ENCODE peak calls at places on chromosomes 4 and X, in four cellular contexts. One of them, this sample, is unnamed.

GRCh38 chrX:130994671-130995070 is 63.5 kb upstream of the ARHGAP36 start:
- DNase-seq in HepG2: no peak
- DNase-seq in HCT116: no peak
- DNase-seq in K562: peak; percentile 28
- DNase-seq in this sample: no peak

GRCh38 chr4:159296061-159296460 is 193.2 kb downstream of the RAPGEF2 start:
- DNase-seq in HepG2: peak; percentile 22
- DNase-seq in HCT116: no peak
- DNase-seq in K562: no peak
- DNase-seq in this sample: no peak

GRCh38 chr4:138428611-138429010 is 186.5 kb upstream of the SLC7A11 start:
- DNase-seq in HepG2: no peak
- DNase-seq in HCT116: no peak
- DNase-seq in K562: no peak
- DNase-seq in this sample: no peak

GRCh38 chr4:16024009-16024408 is 59.8 kb downstream of the PROM1 start:
- DNase-seq in HepG2: no peak
- DNase-seq in HCT116: no peak
- DNase-seq in K562: no peak
- DNase-seq in this sample: no peak

GRCh38 chrX:109997786-109998452 is 5.0 kb upstream of the TMEM164 start:
- DNase-seq in HepG2: no peak
- DNase-seq in HCT116: no peak
- DNase-seq in K562: no peak
- DNase-seq in this sample: no peak

GRCh38 chr4:158808399-158808798 is 39.6 kb downstream of the FNIP2 start:
- DNase-seq in HepG2: no peak
- DNase-seq in HCT116: no peak
- DNase-seq in K562: no peak
- DNase-seq in this sample: no peak

GRCh38 chr4:2084316-2084715 is 25.2 kb downstream of the NAT8L start:
- DNase-seq in HepG2: no peak
- DNase-seq in HCT116: no peak
- DNase-seq in K562: no peak
- DNase-seq in this sample: no peak

GRCh38 chrX:17174671-17175070 is 200.3 kb upstream of the NHS start:
- DNase-seq in HepG2: no peak
- DNase-seq in HCT116: no peak
- DNase-seq in K562: no peak
- DNase-seq in this sample: no peak

GRCh38 chrX:151176351-151176750 is at the start of gene GPR50:
- DNase-seq in HepG2: no peak
- DNase-seq in HCT116: no peak
- DNase-seq in K562: no peak
- DNase-seq in this sample: no peak

GRCh38 chr4:156496797-156497196 is 474.8 kb downstream of the PDGFC start:
- DNase-seq in HepG2: no peak
- DNase-seq in HCT116: no peak
- DNase-seq in K562: no peak
- DNase-seq in this sample: no peak

GRCh38 chr4:183011213-183011907 is 87.7 kb upstream of the WWC2 start:
- DNase-seq in HepG2: no peak
- DNase-seq in HCT116: no peak
- DNase-seq in K562: peak; percentile 29
- DNase-seq in this sample: no peak

GRCh38 chr4:98536631-98537030 is 121.8 kb downstream of the TSPAN5 start:
- DNase-seq in HepG2: no peak
- DNase-seq in HCT116: no peak
- DNase-seq in K562: no peak
- DNase-seq in this sample: no peak

GRCh38 chrX:12469296-12469695 is 321.9 kb upstream of the PRPS2 start:
- DNase-seq in HepG2: no peak
- DNase-seq in HCT116: no peak
- DNase-seq in K562: no peak
- DNase-seq in this sample: no peak

GRCh38 chr4:168863719-168864632 is 146.1 kb downstream of the CBR4 start:
- DNase-seq in HepG2: no peak
- DNase-seq in HCT116: no peak
- DNase-seq in K562: no peak
- DNase-seq in this sample: no peak

GRCh38 chrX:107678957-107679740 is 50.8 kb downstream of the PRPS1 start:
- DNase-seq in HepG2: no peak
- DNase-seq in HCT116: no peak
- DNase-seq in K562: peak; percentile 20
- DNase-seq in this sample: no peak

GRCh38 chrX:41095962-41096955 is 11.0 kb downstream of the USP9X start:
- DNase-seq in HepG2: no peak
- DNase-seq in HCT116: no peak
- DNase-seq in K562: no peak
- DNase-seq in this sample: no peak

GRCh38 chrX:110734894-110735541 is 60.6 kb downstream of the CHRDL1 start:
- DNase-seq in HepG2: no peak
- DNase-seq in HCT116: no peak
- DNase-seq in K562: no peak
- DNase-seq in this sample: no peak

GRCh38 chr4:533318-534100 is 34.5 kb downstream of the PIGG start:
- DNase-seq in HepG2: no peak
- DNase-seq in HCT116: no peak
- DNase-seq in K562: no peak
- DNase-seq in this sample: no peak

GRCh38 chr4:7197910-7198309 is 5.6 kb downstream of the SORCS2 start:
- DNase-seq in HepG2: no peak
- DNase-seq in HCT116: no peak
- DNase-seq in K562: no peak
- DNase-seq in this sample: no peak

GRCh38 chr4:153083447-153083921 is 120.8 kb upstream of the TRIM2 start:
- DNase-seq in HepG2: peak; percentile 72
- DNase-seq in HCT116: peak; percentile 69
- DNase-seq in K562: peak; percentile 62
- DNase-seq in this sample: peak; percentile 42

GRCh38 chrX:152904151-152905080 is 6.5 kb downstream of the ZNF185 start:
- DNase-seq in HepG2: no peak
- DNase-seq in HCT116: no peak
- DNase-seq in K562: peak; percentile 76
- DNase-seq in this sample: no peak

GRCh38 chr4:186839122-186840037 is 115.7 kb upstream of the FAT1 start:
- DNase-seq in HepG2: no peak
- DNase-seq in HCT116: no peak
- DNase-seq in K562: peak; percentile 55
- DNase-seq in this sample: no peak

GRCh38 chrX:46561931-46562721 is 11.4 kb upstream of the CHST7 start:
- DNase-seq in HepG2: no peak
- DNase-seq in HCT116: no peak
- DNase-seq in K562: no peak
- DNase-seq in this sample: no peak

GRCh38 chr4:94957030-94957429 is 199.3 kb downstream of the BMPR1B start:
- DNase-seq in HepG2: no peak
- DNase-seq in HCT116: no peak
- DNase-seq in K562: no peak
- DNase-seq in this sample: no peak

GRCh38 chrX:85326234-85327059 is 53.0 kb downstream of the POF1B start:
- DNase-seq in HepG2: no peak
- DNase-seq in HCT116: no peak
- DNase-seq in K562: no peak
- DNase-seq in this sample: no peak

GRCh38 chr4:176601156-176601555 is 191.6 kb downstream of the VEGFC start:
- DNase-seq in HepG2: no peak
- DNase-seq in HCT116: no peak
- DNase-seq in K562: no peak
- DNase-seq in this sample: no peak
- TF ChIP-seq TCF7L2 in HepG2: no peak
- TF ChIP-seq TCF7L2 in HCT116: no peak
- TF ChIP-seq TCF7L2 in K562: no peak
- TF ChIP-seq TCF7L2 in this sample: no peak

GRCh38 chrX:106436695-106437094 is 175.1 kb upstream of the RADX start:
- DNase-seq in HepG2: no peak
- DNase-seq in HCT116: no peak
- DNase-seq in K562: no peak
- DNase-seq in this sample: no peak

DNA sequence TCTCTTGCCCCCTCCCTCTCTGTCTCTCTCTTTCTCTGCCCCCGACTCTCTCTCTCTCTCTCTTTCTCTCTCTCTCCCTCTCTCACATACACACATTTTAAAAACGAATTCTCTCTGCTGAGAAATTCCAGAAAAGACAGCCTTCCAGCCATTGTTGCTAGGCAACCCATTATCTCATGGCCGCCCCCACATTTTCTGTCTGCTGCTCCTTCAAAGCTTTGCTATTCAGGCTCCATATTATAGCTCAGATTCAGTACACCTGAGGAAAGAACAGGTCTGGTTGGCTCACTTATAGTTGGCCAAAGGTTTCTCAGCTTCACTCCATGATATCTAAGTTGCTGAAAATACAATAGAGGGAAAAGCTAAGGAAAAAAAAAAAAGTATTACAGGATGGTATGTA is 174.4 kb upstream of the RADX start:
- DNase-seq in HepG2: no peak
- DNase-seq in HCT116: no peak
- DNase-seq in K562: no peak
- DNase-seq in this sample: no peak
- TF ChIP-seq REST in HepG2: no peak
- TF ChIP-seq REST in HCT116: no peak
- TF ChIP-seq REST in K562: no peak
- TF ChIP-seq REST in this sample: no peak

GRCh38 chr4:81473086-81473396 is 1.3 kb upstream of the RASGEF1B start:
- DNase-seq in HepG2: no peak
- DNase-seq in HCT116: no peak
- DNase-seq in K562: no peak
- DNase-seq in this sample: no peak
- H3K27ac ChIP-seq in HepG2: no peak overlapping the region
- H3K27ac ChIP-seq in HCT116: no peak overlapping the region
- H3K27ac ChIP-seq in K562: no peak overlapping the region
- H3K27ac ChIP-seq in this sample: no peak overlapping the region

GRCh38 chr4:77360451-77360850 is 203.4 kb downstream of the CCNG2 start:
- DNase-seq in HepG2: no peak
- DNase-seq in HCT116: no peak
- DNase-seq in K562: no peak
- DNase-seq in this sample: no peak
- TF ChIP-seq TCF7L2 in HepG2: no peak
- TF ChIP-seq TCF7L2 in HCT116: no peak
- TF ChIP-seq TCF7L2 in K562: no peak
- TF ChIP-seq TCF7L2 in this sample: no peak

GRCh38 chr4:68369474-68369805 is 19.6 kb upstream of the YTHDC1 start:
- DNase-seq in HepG2: no peak
- DNase-seq in HCT116: peak; percentile 32
- DNase-seq in K562: no peak
- DNase-seq in this sample: no peak

GRCh38 chr4:68365068-68365467 is 15.2 kb upstream of the YTHDC1 start:
- DNase-seq in HepG2: no peak
- DNase-seq in HCT116: no peak
- DNase-seq in K562: no peak
- DNase-seq in this sample: no peak

GRCh38 chr4:68366600-68366999 is 16.7 kb upstream of the YTHDC1 start:
- DNase-seq in HepG2: no peak
- DNase-seq in HCT116: no peak
- DNase-seq in K562: no peak
- DNase-seq in this sample: no peak

GRCh38 chr4:68367835-68368234 is 17.9 kb upstream of the YTHDC1 start:
- DNase-seq in HepG2: no peak
- DNase-seq in HCT116: no peak
- DNase-seq in K562: no peak
- DNase-seq in this sample: no peak

DNA sequence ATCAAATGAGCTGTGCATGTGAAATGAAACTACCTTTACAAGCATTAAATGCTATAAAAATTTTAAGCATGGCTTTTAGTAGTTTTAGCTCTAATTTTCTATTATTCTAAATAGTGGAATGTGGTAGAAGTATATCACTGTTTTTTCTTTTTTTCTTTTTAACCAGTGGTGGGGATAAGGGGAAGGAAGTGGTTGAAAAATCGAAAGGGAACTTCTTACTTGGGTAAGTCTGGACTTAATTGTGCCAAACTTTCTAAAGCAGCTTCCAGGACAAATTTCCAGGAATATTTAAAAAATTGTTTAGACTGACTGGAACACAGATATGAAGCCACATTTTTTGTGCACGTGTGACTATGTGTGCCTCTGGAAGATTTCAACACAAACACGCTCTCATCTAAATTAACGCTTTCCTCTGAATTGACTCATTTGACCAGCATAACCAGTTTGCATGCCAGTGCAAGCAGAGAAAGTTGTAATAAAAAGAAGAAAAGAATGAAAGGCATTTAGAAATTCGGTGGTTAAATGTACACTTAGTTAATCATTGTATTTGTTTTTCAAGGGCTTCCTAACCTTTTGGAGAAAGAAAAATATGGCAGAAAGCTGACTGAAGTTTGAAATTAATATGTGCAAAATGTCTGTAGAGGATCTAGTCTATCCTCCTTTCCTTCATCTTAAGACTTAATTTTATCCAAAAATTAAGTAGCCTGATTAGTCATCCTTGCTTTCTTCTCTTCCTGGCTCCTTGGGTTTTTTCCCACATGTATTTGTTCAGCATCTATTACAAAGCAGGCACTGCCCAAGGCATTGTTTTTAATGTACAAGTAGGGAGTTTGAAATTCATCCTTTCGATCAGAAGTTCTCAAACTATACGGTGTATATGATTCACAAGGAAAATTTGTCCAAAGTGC is 18.9 kb upstream of the YTHDC1 start:
- DNase-seq in HepG2: no peak
- DNase-seq in HCT116: no peak
- DNase-seq in K562: no peak
- DNase-seq in this sample: no peak
- TF ChIP-seq REST in HepG2: no peak
- TF ChIP-seq REST in HCT116: no peak
- TF ChIP-seq REST in K562: no peak
- TF ChIP-seq REST in this sample: no peak